ENCODE peak calls at places on chromosomes 5 and 9, in six cellular contexts. S is cardiac muscle cell, K is pancreas, Y is HCT116, Z is spleen, Q is IMR-90. O is an unnamed sample.

GRCh38 chr9:80699551-80699998 is 989.8 kb downstream of the TLE1 start:
- DNase-seq in Z (no peak), S (peak; percentile 7), Y (no peak), Q (peak; percentile 81), K (no peak), O (no peak)

GRCh38 chr9:72586388-72587160 is 65.2 kb downstream of the TMC1 start:
- DNase-seq in Y (no peak), Q (peak; percentile 90), S (no peak), K (no peak), Z (no peak), O (no peak)

GRCh38 chr9:137278061-137278912 is 761 bp downstream of the TOR4A start:
- DNase-seq in Q (no peak), Z (peak; percentile 89), K (peak; percentile 78), Y (no peak), S (no peak), O (no peak)

GRCh38 chr5:115295775-115296129 is 702 bp downstream of the CCDC112 start:
- DNase-seq in S (no peak), Q (no peak), Y (no peak), Z (no peak), K (no peak), O (no peak)

GRCh38 chr9:92769276-92769675 is 4.6 kb upstream of the BICD2 start:
- DNase-seq in S (no peak), Y (no peak), K (no peak), Z (peak; percentile 70), Q (no peak), O (no peak)

GRCh38 chr9:121326924-121327613 is 43.0 kb downstream of the STOM start:
- DNase-seq in Q (no peak), Y (no peak), K (no peak), S (no peak), Z (no peak), O (no peak)

GRCh38 chr9:90578116-90578815 is 64.4 kb downstream of the DIRAS2 start:
- DNase-seq in Q (no peak), S (no peak), K (no peak), Z (no peak), Y (no peak), O (no peak)

GRCh38 chr9:17699615-17700315 is 120.9 kb downstream of the SH3GL2 start:
- DNase-seq in Z (no peak), S (no peak), K (no peak), Q (no peak), Y (no peak), O (no peak)

GRCh38 chr5:172559004-172559932 is 81.8 kb upstream of the NEURL1B start:
- DNase-seq in S (no peak), Z (peak; percentile 49), K (no peak), Y (peak; percentile 6), Q (peak; percentile 89), O (peak; percentile 20)

GRCh38 chr9:71797266-71797665 is 29.0 kb upstream of the CEMIP2 start:
- DNase-seq in Q (no peak), S (no peak), Y (no peak), K (no peak), Z (no peak), O (no peak)

DNA sequence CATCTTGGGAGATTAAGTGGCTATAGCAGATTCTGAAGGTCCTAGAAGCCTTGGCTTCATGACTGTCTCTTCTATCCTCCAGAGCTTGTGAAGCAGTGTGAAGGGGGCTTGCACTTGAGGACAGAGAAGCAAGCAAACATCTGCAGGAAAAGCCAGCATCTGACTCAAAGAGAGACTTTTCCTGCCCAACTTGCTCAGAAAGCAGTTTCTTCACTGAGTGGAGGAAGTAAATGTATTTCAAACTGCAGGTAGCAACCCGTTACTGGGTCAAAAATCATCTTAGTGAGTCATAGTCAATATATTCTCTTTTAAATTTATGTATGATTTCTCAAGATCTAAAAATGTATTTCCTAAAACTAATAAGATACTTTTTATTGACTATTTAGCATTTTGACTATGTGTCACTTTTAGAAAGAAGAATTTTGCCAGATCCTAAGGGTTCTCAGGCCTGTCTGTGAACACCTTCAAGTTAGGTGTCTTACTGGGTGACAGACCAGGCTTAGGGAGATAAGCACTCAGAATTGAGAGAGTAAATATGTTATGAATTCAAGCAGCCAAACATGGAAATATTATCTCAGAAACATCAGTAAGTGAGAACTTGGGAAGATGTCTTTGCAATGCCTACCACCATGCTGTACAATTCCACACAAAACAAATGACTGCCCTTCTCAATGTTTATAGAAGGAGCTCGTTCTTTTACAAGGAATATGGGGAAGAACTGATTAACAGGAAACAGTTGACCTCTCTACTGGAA is 72.6 kb upstream of the DMAC1 start:
- DNase-seq in Q (no peak), S (no peak), Z (no peak), Y (no peak), K (no peak), O (no peak)
- TF ChIP-seq CTCF in Q (no peak), S (no peak), Z (no peak), Y (no peak), K (no peak), O (no peak)

GRCh38 chr5:142981886-142982820 is 212.0 kb downstream of the ARHGAP26 start:
- DNase-seq in S (peak; percentile 11), K (peak; percentile 90), Y (no peak), Q (peak; percentile 92), Z (no peak), O (peak; percentile 94)
- H3K27ac ChIP-seq in S (peak overlapping the region; percentile 42), K (peak overlapping the region; percentile 58), Y (peak overlapping the region; percentile 40), Q (peak overlapping the region; percentile 35), Z (peak overlapping the region; percentile 33), O (peak overlapping the region; percentile 43)

GRCh38 chr5:157509587-157509986 is 49.6 kb downstream of the NIPAL4 start:
- DNase-seq in Q (no peak), Z (no peak), Y (no peak), S (no peak), K (no peak), O (no peak)
- H3K4me1 ChIP-seq in Q (peaks cover 25% of the 10 kb centered on the region), Z (peaks cover 57% of the 10 kb centered on the region), Y (peaks cover 12% of the 10 kb centered on the region), S (no peaks in the 10 kb centered on the region), K (no peaks in the 10 kb centered on the region), O (peaks cover 16% of the 10 kb centered on the region)

GRCh38 chr5:93273176-93273575 is 307.8 kb downstream of the NR2F1-AS1 start:
- DNase-seq in S (no peak), Z (no peak), K (no peak), Q (peak; percentile 84), Y (no peak), O (no peak)
- TF ChIP-seq CTCF in S (no peak), Z (no peak), K (no peak), Q (no peak), Y (no peak), O (no peak)

GRCh38 chr9:70021026-70021571 is 22.5 kb upstream of the MAMDC2 start:
- DNase-seq in Q (peak; percentile 97), S (no peak), K (no peak), Z (no peak), Y (no peak), O (peak; percentile 24)
- H3K27ac ChIP-seq in Q (peak overlapping the region; percentile 18), S (no peak overlapping the region), K (no peak overlapping the region), Z (no peak overlapping the region), Y (no peak overlapping the region), O (no peak overlapping the region)

DNA sequence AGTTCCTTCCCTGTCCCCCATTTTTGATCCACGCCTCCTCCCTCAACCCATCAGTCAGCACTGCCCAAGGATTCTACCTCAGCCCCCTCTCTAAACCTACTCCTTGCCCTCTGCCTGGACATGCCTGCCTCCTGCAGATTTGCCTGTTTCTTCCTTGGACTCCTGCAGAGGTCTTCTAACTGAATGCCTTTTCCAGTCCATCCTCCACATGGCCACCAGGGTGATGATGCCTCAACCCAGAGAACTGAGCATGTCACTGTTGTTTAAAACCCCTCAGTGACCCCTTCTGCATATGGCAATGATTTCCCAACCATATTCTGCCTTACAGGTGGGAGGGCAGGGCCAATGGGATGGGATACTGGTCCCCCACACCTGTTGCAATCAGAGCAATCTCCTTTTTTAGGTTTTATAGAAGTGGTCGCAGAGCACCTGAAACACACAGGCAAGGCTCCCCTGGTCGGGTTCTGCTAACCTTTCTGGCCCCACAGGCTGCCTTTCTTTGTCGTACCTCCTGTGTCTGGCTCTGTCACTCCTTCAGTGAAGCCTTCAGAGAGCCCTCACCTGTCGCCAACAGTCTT is 9.3 kb downstream of the PHYKPL start:
- DNase-seq in Y (no peak), Q (no peak), Z (no peak), K (peak; percentile 6), S (no peak), O (no peak)
- H3K4me1 ChIP-seq in Y (no peaks in the 10 kb centered on the region), Q (no peaks in the 10 kb centered on the region), Z (no peaks in the 10 kb centered on the region), K (no peaks in the 10 kb centered on the region), S (no peaks in the 10 kb centered on the region), O (peaks cover 6% of the 10 kb centered on the region)

GRCh38 chr5:149452665-149453617 is 73.8 kb upstream of the IL17B start:
- DNase-seq in K (peak; percentile 53), Q (peak; percentile 96), S (no peak), Y (no peak), Z (no peak), O (no peak)
- TF ChIP-seq CTCF in K (no peak), Q (peak; percentile 34), S (peak; percentile 28), Y (no peak), Z (no peak), O (no peak)

DNA sequence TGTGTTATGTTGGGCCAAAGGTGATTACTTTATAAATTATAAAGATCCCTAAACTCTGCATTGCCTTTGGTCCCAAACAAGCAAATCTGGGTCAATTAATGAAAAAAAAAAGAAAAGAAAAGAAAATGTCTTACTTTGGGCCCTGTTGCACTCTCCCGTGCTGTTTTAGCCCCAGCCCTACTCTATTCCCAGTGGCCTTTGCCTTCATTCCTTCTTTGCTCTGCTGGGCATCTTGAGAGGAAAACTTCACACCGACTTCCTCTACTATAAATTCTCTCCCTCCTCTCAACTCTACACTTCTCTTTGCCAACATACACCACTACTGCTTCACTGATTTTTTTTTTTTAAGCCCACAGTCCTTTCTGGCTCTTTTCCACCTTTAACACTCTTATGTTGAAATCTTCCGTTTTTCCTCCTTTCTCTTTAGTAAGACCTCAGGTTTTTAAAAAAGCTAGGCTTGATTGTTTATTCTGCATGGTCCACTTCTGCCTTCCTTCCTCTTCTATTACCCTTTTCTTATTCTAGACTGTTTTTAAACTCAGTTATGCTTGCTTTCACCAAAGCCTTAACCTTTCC is 4.5 kb upstream of the MSMP start:
- DNase-seq in Y (no peak), S (no peak), Q (no peak), Z (no peak), K (no peak), O (peak; percentile 49)
- H3K27ac ChIP-seq in Y (no peak overlapping the region), S (peak overlapping the region; percentile 89), Q (no peak overlapping the region), Z (peak overlapping the region; percentile 90), K (peak overlapping the region; percentile 15), O (peak overlapping the region; percentile 93)